ENCODE peak calls at places on chromosomes 12 and 14, in five cellular contexts. One of them, this sample, is unnamed.

GRCh38 chr12:132391326-132392041 is 62.1 kb upstream of the GALNT9 start:
- DNase-seq in PC-3: no peak
- DNase-seq in body of pancreas: no peak
- DNase-seq in HS-5: no peak
- DNase-seq in activated naive CD8-positive, alpha-beta T cell treated with anti-CD3 and anti-CD28 coated beads, Interleukin-2, amount 50 U/mL, for 16 hours: no peak
- DNase-seq in this sample: no peak

GRCh38 chr14:61188196-61188595 is 92.9 kb downstream of the TMEM30B start:
- DNase-seq in activated naive CD8-positive, alpha-beta T cell treated with anti-CD3 and anti-CD28 coated beads, Interleukin-2, amount 50 U/mL, for 16 hours: no peak
- DNase-seq in HS-5: no peak
- DNase-seq in body of pancreas: peak; percentile 15
- DNase-seq in PC-3: no peak
- DNase-seq in this sample: no peak

GRCh38 chr12:105418821-105419291 is 88.4 kb downstream of the C12orf75 start:
- DNase-seq in activated naive CD8-positive, alpha-beta T cell treated with anti-CD3 and anti-CD28 coated beads, Interleukin-2, amount 50 U/mL, for 16 hours: no peak
- DNase-seq in PC-3: no peak
- DNase-seq in body of pancreas: no peak
- DNase-seq in HS-5: no peak
- DNase-seq in this sample: no peak

GRCh38 chr12:13135336-13136178 is 32.1 kb upstream of the GSG1 start:
- DNase-seq in PC-3: peak; percentile 97
- DNase-seq in body of pancreas: peak; percentile 72
- DNase-seq in HS-5: peak; percentile 35
- DNase-seq in activated naive CD8-positive, alpha-beta T cell treated with anti-CD3 and anti-CD28 coated beads, Interleukin-2, amount 50 U/mL, for 16 hours: no peak
- DNase-seq in this sample: peak; percentile 91

GRCh38 chr12:80632835-80633234 is 74.6 kb upstream of the MYF6 start:
- DNase-seq in HS-5: no peak
- DNase-seq in body of pancreas: peak; percentile 11
- DNase-seq in activated naive CD8-positive, alpha-beta T cell treated with anti-CD3 and anti-CD28 coated beads, Interleukin-2, amount 50 U/mL, for 16 hours: no peak
- DNase-seq in PC-3: peak; percentile 35
- DNase-seq in this sample: no peak

GRCh38 chr12:125143491-125143890 is 78.3 kb downstream of the AACS start:
- DNase-seq in HS-5: no peak
- DNase-seq in PC-3: no peak
- DNase-seq in activated naive CD8-positive, alpha-beta T cell treated with anti-CD3 and anti-CD28 coated beads, Interleukin-2, amount 50 U/mL, for 16 hours: no peak
- DNase-seq in body of pancreas: no peak
- DNase-seq in this sample: no peak

GRCh38 chr12:30696486-30696885 is 817 bp upstream of the IPO8 start:
- DNase-seq in activated naive CD8-positive, alpha-beta T cell treated with anti-CD3 and anti-CD28 coated beads, Interleukin-2, amount 50 U/mL, for 16 hours: no peak
- DNase-seq in PC-3: no peak
- DNase-seq in HS-5: no peak
- DNase-seq in body of pancreas: peak; percentile 12
- DNase-seq in this sample: no peak

GRCh38 chr14:34387974-34388533 is 74.0 kb downstream of the SPTSSA start:
- DNase-seq in body of pancreas: no peak
- DNase-seq in PC-3: peak; percentile 19
- DNase-seq in activated naive CD8-positive, alpha-beta T cell treated with anti-CD3 and anti-CD28 coated beads, Interleukin-2, amount 50 U/mL, for 16 hours: no peak
- DNase-seq in HS-5: no peak
- DNase-seq in this sample: no peak

GRCh38 chr14:98580131-98580678 is 691.8 kb downstream of the BCL11B start:
- DNase-seq in PC-3: peak; percentile 16
- DNase-seq in body of pancreas: no peak
- DNase-seq in HS-5: no peak
- DNase-seq in activated naive CD8-positive, alpha-beta T cell treated with anti-CD3 and anti-CD28 coated beads, Interleukin-2, amount 50 U/mL, for 16 hours: no peak
- DNase-seq in this sample: no peak

GRCh38 chr12:55063291-55063690 is 43.5 kb downstream of the NEUROD4 start:
- DNase-seq in activated naive CD8-positive, alpha-beta T cell treated with anti-CD3 and anti-CD28 coated beads, Interleukin-2, amount 50 U/mL, for 16 hours: no peak
- DNase-seq in PC-3: no peak
- DNase-seq in body of pancreas: no peak
- DNase-seq in HS-5: no peak
- DNase-seq in this sample: no peak

GRCh38 chr14:34436118-34436905 is 25.7 kb downstream of the SPTSSA start:
- DNase-seq in PC-3: peak; percentile 79
- DNase-seq in activated naive CD8-positive, alpha-beta T cell treated with anti-CD3 and anti-CD28 coated beads, Interleukin-2, amount 50 U/mL, for 16 hours: no peak
- DNase-seq in body of pancreas: no peak
- DNase-seq in HS-5: peak; percentile 36
- DNase-seq in this sample: no peak